ENCODE peak calls at places on chromosome 16, in eight cellular contexts. O is transverse colon, W is heart left ventricle, R is heart right ventricle, M is K562, Z is A549, H is GM12878, C is DND-41. I is an unnamed sample.
A peak's percentile ranks its signal among the peaks of the same experiment; 100 is the strongest.

GRCh38 chr16:30028438-30029093 is 2.5 kb downstream of the TLCD3B start:
- DNase-seq in Z (no peak), H (no peak), O (no peak), C (peak; percentile 58), M (peak; percentile 60), W (no peak), R (no peak), I (peak; percentile 30)

GRCh38 chr16:3842994-3843393 is 37.5 kb downstream of the CREBBP start:
- DNase-seq in H (no peak), C (no peak), W (no peak), Z (no peak), O (no peak), M (no peak), R (no peak), I (peak; percentile 57)

GRCh38 chr16:23081675-23082119 is 67.6 kb downstream of the USP31 start:
- DNase-seq in H (no peak), R (no peak), W (no peak), C (no peak), M (no peak), Z (peak; percentile 83), O (no peak), I (no peak)

GRCh38 chr16:67928561-67929364 is 2.9 kb downstream of the CTRL start:
- DNase-seq in O (peak; percentile 75), M (peak; percentile 79), H (no peak), Z (peak; percentile 66), C (peak; percentile 82), R (peak; percentile 67), W (peak; percentile 77), I (peak; percentile 70)

GRCh38 chr16:81523387-81524115 is 78.9 kb downstream of the CMIP start:
- DNase-seq in C (no peak), W (no peak), R (no peak), Z (peak; percentile 53), M (no peak), O (no peak), H (no peak), I (peak; percentile 70)

GRCh38 chr16:50539822-50540710 is 8.1 kb upstream of the NKD1 start:
- DNase-seq in H (no peak), O (no peak), M (no peak), C (no peak), R (no peak), Z (no peak), W (no peak), I (no peak)

GRCh38 chr16:49557070-49557446 is 183.5 kb downstream of the C16orf78 start:
- DNase-seq in W (no peak), H (no peak), C (no peak), Z (no peak), R (no peak), M (no peak), O (no peak), I (no peak)

GRCh38 chr16:78745491-78746019 is 646.1 kb downstream of the WWOX start:
- DNase-seq in Z (no peak), O (peak; percentile 17), C (no peak), W (no peak), H (no peak), M (no peak), R (no peak), I (no peak)

GRCh38 chr16:62249069-62249468 is 212.8 kb upstream of the CDH8 start:
- DNase-seq in R (no peak), H (no peak), O (no peak), C (no peak), W (no peak), Z (no peak), M (no peak), I (no peak)

GRCh38 chr16:79537584-79537983 is 63.0 kb downstream of the MAF start:
- DNase-seq in C (no peak), W (no peak), H (no peak), M (no peak), R (no peak), O (no peak), Z (no peak), I (no peak)

GRCh38 chr16:25707982-25708583 is 16.3 kb downstream of the HS3ST4 start:
- DNase-seq in R (no peak), M (peak; percentile 58), W (no peak), C (peak; percentile 37), H (no peak), Z (peak; percentile 52), O (peak; percentile 10), I (peak; percentile 50)

DNA sequence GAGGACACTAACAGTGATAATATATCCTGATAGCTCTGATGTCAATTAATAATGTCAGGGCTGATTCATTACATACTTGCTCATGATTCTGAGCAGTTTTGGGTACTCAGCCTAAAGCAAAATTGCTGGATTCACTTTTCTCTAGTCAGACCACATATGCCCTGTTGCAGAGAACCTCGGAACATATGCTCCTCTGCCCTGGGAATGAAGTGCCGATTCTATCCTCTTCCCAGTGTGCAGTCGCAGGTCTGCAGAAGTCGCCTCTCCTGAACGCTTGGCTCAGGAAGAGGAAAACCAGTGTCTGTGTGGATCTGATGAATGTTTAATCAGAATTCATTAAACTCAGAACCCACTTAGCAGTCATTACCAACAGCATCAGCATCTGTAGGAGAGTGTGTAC is 34.5 kb downstream of the ABCC12 start:
- DNase-seq in O (no peak), R (no peak), C (no peak), Z (no peak), M (no peak), W (no peak), H (no peak), I (no peak)
- H3K27ac ChIP-seq in O (no peak overlapping the region), R (no peak overlapping the region), C (no peak overlapping the region), Z (peak overlapping the region; percentile 89), M (no peak overlapping the region), W (no peak overlapping the region), H (no peak overlapping the region), I (no peak overlapping the region)

DNA sequence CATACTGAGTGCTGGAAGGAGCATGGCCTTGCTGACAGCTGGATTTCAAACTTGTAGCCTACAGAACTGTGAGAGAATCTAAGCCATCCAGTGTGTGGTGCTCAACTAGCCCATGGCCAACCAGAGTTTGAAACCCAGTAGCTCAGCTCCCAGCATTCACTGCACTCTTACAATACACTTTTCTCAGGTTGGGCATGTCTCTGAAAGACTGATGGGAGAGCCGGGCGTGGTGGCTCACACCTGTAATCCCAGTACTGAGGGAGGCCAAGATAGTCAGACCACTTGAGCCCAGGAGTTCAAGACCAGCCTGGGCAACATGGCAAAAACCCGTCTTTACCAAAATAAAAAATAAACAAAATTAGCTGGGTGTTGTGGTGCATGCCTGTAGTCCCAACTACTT is 3.8 kb downstream of the CPNE2 start:
- DNase-seq in M (no peak), Z (no peak), O (no peak), R (no peak), W (no peak), H (no peak), C (no peak), I (no peak)
- H3K4me3 ChIP-seq in M (no peak overlapping the region), Z (no peak overlapping the region), O (no peak overlapping the region), R (no peak overlapping the region), W (no peak overlapping the region), H (no peak overlapping the region), C (no peak overlapping the region), I (no peak overlapping the region)

GRCh38 chr16:85172465-85173071 is 60.3 kb upstream of the CIBAR2 start:
- DNase-seq in M (peak; percentile 65), R (no peak), O (no peak), H (no peak), W (peak; percentile 67), Z (peak; percentile 62), C (no peak), I (no peak)
- TF ChIP-seq CTCF in M (peak; percentile 96), R (peak; percentile 35), O (peak; percentile 31), H (peak; percentile 52), W (peak; percentile 35), Z (peak; percentile 9), C (no peak), I (peak; percentile 37)

GRCh38 chr16:87369117-87369775 is 14.3 kb downstream of the FBXO31 start:
- DNase-seq in H (no peak), W (peak; percentile 18), R (no peak), C (no peak), Z (no peak), M (no peak), O (no peak), I (no peak)
- H3K27ac ChIP-seq in H (no peak overlapping the region), W (no peak overlapping the region), R (peak overlapping the region; percentile 35), C (no peak overlapping the region), Z (no peak overlapping the region), M (no peak overlapping the region), O (peak overlapping the region; percentile 27), I (no peak overlapping the region)

GRCh38 chr16:2008009-2008526 is 1.6 kb downstream of the ZNF598 start:
- DNase-seq in H (no peak), M (no peak), W (peak; percentile 39), Z (no peak), C (peak; percentile 67), O (peak; percentile 68), R (no peak), I (peak; percentile 72)
- H3K4me3 ChIP-seq in H (peak overlapping the region; percentile 100), M (peak overlapping the region; percentile 99), W (no peak overlapping the region), Z (peak overlapping the region; percentile 94), C (peak overlapping the region; percentile 97), O (peak overlapping the region; percentile 82), R (peak overlapping the region; percentile 99), I (peak overlapping the region; percentile 92)

GRCh38 chr16:19118938-19119431 is 5.2 kb downstream of the ITPRIPL2 start:
- DNase-seq in W (peak; percentile 69), C (no peak), Z (peak; percentile 71), O (peak; percentile 34), H (no peak), M (peak; percentile 86), R (peak; percentile 68), I (no peak)

GRCh38 chr16:19116711-19117449 is 3.1 kb downstream of the ITPRIPL2 start:
- DNase-seq in W (no peak), R (no peak), O (no peak), C (no peak), H (no peak), Z (no peak), M (no peak), I (no peak)

GRCh38 chr16:19114359-19115147 is 789 bp downstream of the ITPRIPL2 start:
- DNase-seq in Z (peak; percentile 79), H (no peak), O (peak; percentile 69), W (peak; percentile 78), R (peak; percentile 72), M (no peak), C (no peak), I (peak; percentile 73)

GRCh38 chr16:19113577-19114358 is at the start of gene ITPRIPL2:
- DNase-seq in Z (peak; percentile 93), H (no peak), R (peak; percentile 93), O (peak; percentile 84), W (peak; percentile 94), C (no peak), M (peak; percentile 66), I (peak; percentile 71)

DNA sequence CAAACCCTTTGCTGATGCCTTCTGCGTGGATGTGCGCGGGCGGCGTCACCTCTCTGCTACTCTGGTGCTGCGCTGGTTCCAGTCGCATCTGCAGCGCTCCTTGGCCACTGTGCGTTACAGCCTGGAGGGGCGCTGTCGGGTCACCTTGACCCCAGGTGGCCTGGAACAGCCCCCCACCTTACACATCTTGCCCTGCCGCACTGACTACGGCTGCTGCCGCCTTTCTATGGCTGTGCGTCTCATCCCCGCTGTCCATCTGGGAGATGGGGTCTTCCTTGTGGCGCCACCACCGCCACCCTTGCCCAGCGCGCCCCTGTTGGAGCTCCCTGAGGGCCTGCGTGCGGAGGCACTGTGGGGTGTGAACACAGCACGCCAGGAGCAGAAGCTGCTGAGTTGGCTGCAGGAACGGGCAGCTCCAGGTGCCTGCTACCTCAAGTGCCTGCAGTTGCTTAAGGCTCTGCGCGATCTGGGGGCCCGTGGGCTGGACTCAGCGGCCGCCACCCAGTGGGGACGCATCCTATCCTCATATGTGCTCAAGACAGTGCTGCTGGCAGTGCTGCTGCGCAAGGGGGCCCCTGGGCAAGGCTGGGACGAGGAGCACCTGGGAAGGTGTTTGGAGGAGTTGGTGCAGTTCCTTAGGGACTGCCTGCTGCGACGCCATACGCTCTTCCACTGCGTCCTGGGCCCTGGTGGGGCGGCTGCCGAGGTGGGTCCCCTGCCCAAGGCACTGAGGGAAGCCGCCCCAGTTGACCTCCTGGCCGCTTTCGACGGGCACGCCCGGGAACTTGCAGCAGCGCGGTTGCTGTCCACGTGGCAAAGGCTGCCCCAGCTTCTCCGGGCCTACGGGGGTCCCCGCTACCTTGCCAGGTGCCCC is 1.6 kb downstream of the ITPRIPL2 start:
- DNase-seq in Z (no peak), O (no peak), M (no peak), W (peak; percentile 51), R (peak; percentile 39), C (no peak), H (no peak), I (no peak)
- TF ChIP-seq CTCF in Z (no peak), O (no peak), M (peak; percentile 4), W (peak; percentile 13), R (peak; percentile 48), C (no peak), H (no peak), I (peak; percentile 54)

I was measured in cardiac muscle cell.